ENCODE peak calls at places on chromosomes 4 and X, in eight cellular contexts. One of them, this sample, is unnamed.

GRCh38 chrX:132463411-132463810 is 25.4 kb downstream of the MBNL3 start:
- DNase-seq in breast epithelium: no peak
- DNase-seq in endothelial cell of umbilical vein: no peak
- DNase-seq in tibial nerve: no peak
- DNase-seq in esophagus muscularis mucosa: no peak
- DNase-seq in A549: no peak
- DNase-seq in transverse colon: no peak
- DNase-seq in IMR-90: peak; percentile 6
- DNase-seq in this sample: no peak

GRCh38 chrX:133414399-133415275 is 652 bp downstream of the GPC4 start:
- DNase-seq in A549: no peak
- DNase-seq in endothelial cell of umbilical vein: no peak
- DNase-seq in transverse colon: peak; percentile 12
- DNase-seq in IMR-90: no peak
- DNase-seq in tibial nerve: no peak
- DNase-seq in breast epithelium: no peak
- DNase-seq in esophagus muscularis mucosa: no peak
- DNase-seq in this sample: peak; percentile 67

GRCh38 chr4:57103051-57103450 is 7.1 kb downstream of the IGFBP7 start:
- DNase-seq in breast epithelium: no peak
- DNase-seq in transverse colon: no peak
- DNase-seq in A549: no peak
- DNase-seq in esophagus muscularis mucosa: no peak
- DNase-seq in endothelial cell of umbilical vein: peak; percentile 59
- DNase-seq in IMR-90: peak; percentile 35
- DNase-seq in tibial nerve: no peak
- DNase-seq in this sample: no peak

GRCh38 chrX:116379854-116380253 is 56.6 kb upstream of the SLC6A14 start:
- DNase-seq in esophagus muscularis mucosa: no peak
- DNase-seq in IMR-90: peak; percentile 6
- DNase-seq in A549: no peak
- DNase-seq in breast epithelium: peak; percentile 31
- DNase-seq in tibial nerve: peak; percentile 16
- DNase-seq in endothelial cell of umbilical vein: peak; percentile 0
- DNase-seq in transverse colon: no peak
- DNase-seq in this sample: no peak

GRCh38 chrX:134880866-134881265 is 109.9 kb upstream of the SMIM10 start:
- DNase-seq in tibial nerve: no peak
- DNase-seq in esophagus muscularis mucosa: no peak
- DNase-seq in A549: no peak
- DNase-seq in breast epithelium: no peak
- DNase-seq in endothelial cell of umbilical vein: no peak
- DNase-seq in IMR-90: peak; percentile 52
- DNase-seq in transverse colon: no peak
- DNase-seq in this sample: no peak

GRCh38 chr4:140926672-140927071 is 170.5 kb upstream of the TBC1D9 start:
- DNase-seq in tibial nerve: no peak
- DNase-seq in IMR-90: peak; percentile 45
- DNase-seq in breast epithelium: no peak
- DNase-seq in A549: no peak
- DNase-seq in endothelial cell of umbilical vein: no peak
- DNase-seq in esophagus muscularis mucosa: no peak
- DNase-seq in transverse colon: no peak
- DNase-seq in this sample: no peak

GRCh38 chr4:108466936-108467902 is 153.2 kb upstream of the RPL34 start:
- DNase-seq in IMR-90: peak; percentile 93
- DNase-seq in endothelial cell of umbilical vein: no peak
- DNase-seq in transverse colon: no peak
- DNase-seq in A549: no peak
- DNase-seq in tibial nerve: no peak
- DNase-seq in breast epithelium: no peak
- DNase-seq in esophagus muscularis mucosa: no peak
- DNase-seq in this sample: no peak

GRCh38 chrX:133776072-133776471 is 209.3 kb downstream of the GPC3 start:
- DNase-seq in A549: no peak
- DNase-seq in breast epithelium: no peak
- DNase-seq in transverse colon: peak; percentile 9
- DNase-seq in tibial nerve: no peak
- DNase-seq in endothelial cell of umbilical vein: peak; percentile 1
- DNase-seq in IMR-90: no peak
- DNase-seq in esophagus muscularis mucosa: no peak
- DNase-seq in this sample: no peak

GRCh38 chrX:137352101-137352660 is 213.7 kb upstream of the ZIC3 start:
- DNase-seq in endothelial cell of umbilical vein: no peak
- DNase-seq in esophagus muscularis mucosa: no peak
- DNase-seq in breast epithelium: no peak
- DNase-seq in IMR-90: no peak
- DNase-seq in A549: no peak
- DNase-seq in tibial nerve: no peak
- DNase-seq in transverse colon: no peak
- DNase-seq in this sample: no peak

GRCh38 chrX:107730298-107730655 is 45.3 kb downstream of the TSC22D3 start:
- DNase-seq in IMR-90: no peak
- DNase-seq in breast epithelium: no peak
- DNase-seq in transverse colon: no peak
- DNase-seq in endothelial cell of umbilical vein: no peak
- DNase-seq in A549: no peak
- DNase-seq in tibial nerve: no peak
- DNase-seq in esophagus muscularis mucosa: no peak
- DNase-seq in this sample: no peak

GRCh38 chr4:160981083-160981482 is 1182.7 kb downstream of the FSTL5 start:
- DNase-seq in breast epithelium: no peak
- DNase-seq in endothelial cell of umbilical vein: no peak
- DNase-seq in A549: no peak
- DNase-seq in transverse colon: no peak
- DNase-seq in tibial nerve: no peak
- DNase-seq in IMR-90: no peak
- DNase-seq in esophagus muscularis mucosa: no peak
- DNase-seq in this sample: no peak

GRCh38 chr4:160983035-160983434 is 1180.8 kb downstream of the FSTL5 start:
- DNase-seq in esophagus muscularis mucosa: no peak
- DNase-seq in transverse colon: no peak
- DNase-seq in IMR-90: no peak
- DNase-seq in tibial nerve: no peak
- DNase-seq in breast epithelium: no peak
- DNase-seq in endothelial cell of umbilical vein: no peak
- DNase-seq in A549: no peak
- DNase-seq in this sample: no peak

DNA sequence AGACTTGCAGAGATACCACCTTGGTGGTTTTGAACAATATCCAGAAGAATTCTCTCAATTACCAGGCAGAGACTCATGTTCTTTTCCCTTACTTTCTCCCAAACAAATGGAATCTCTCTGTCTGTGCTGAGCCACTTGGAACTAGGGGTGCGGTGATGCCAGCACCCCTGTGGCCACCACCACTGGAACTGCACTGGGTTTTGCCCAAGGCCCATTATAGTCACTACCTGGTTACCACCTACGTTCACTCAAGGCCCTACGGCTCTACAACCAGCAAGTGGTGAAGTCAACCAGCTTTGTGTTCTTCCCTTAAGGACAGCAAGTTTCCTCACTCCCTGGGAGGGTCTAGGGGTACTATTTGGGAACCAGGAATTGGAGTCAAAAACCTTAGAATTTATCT is 1183.7 kb downstream of the FSTL5 start:
- DNase-seq in breast epithelium: no peak
- DNase-seq in IMR-90: no peak
- DNase-seq in transverse colon: no peak
- DNase-seq in endothelial cell of umbilical vein: no peak
- DNase-seq in A549: no peak
- DNase-seq in tibial nerve: no peak
- DNase-seq in esophagus muscularis mucosa: no peak
- DNase-seq in this sample: no peak
- H3K9me3 ChIP-seq in breast epithelium: no peaks in the 10 kb centered on the region
- H3K9me3 ChIP-seq in IMR-90: peaks cover 13% of the 10 kb centered on the region
- H3K9me3 ChIP-seq in transverse colon: no peaks in the 10 kb centered on the region
- H3K9me3 ChIP-seq in endothelial cell of umbilical vein: peaks cover 2% of the 10 kb centered on the region
- H3K9me3 ChIP-seq in A549: no peaks in the 10 kb centered on the region
- H3K9me3 ChIP-seq in tibial nerve: no peaks in the 10 kb centered on the region
- H3K9me3 ChIP-seq in esophagus muscularis mucosa: no peaks in the 10 kb centered on the region
- H3K9me3 ChIP-seq in this sample: no peaks in the 10 kb centered on the region

DNA sequence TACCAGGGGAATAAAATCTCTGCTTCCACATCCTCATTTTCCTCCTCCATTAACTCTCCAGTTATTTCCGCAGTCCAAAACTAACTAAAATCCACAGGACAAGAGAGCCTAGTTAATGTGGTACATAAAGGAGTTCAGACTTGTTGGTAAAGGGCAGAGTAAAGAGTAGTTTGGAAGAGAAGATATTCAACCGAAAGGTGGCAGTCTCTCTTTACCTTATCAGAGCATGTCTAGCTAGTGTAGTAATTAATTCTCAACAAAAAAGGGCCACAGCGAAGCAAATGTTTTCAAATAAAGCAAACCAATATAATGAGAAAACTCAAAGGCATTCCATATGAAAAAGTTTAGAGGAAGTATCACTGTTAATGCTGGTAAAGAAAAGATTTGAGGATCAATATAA is 286.5 kb downstream of the GLUD2 start:
- DNase-seq in esophagus muscularis mucosa: no peak
- DNase-seq in A549: no peak
- DNase-seq in endothelial cell of umbilical vein: no peak
- DNase-seq in tibial nerve: no peak
- DNase-seq in IMR-90: no peak
- DNase-seq in transverse colon: no peak
- DNase-seq in breast epithelium: no peak
- DNase-seq in this sample: no peak
- TF ChIP-seq CTCF in esophagus muscularis mucosa: no peak
- TF ChIP-seq CTCF in A549: no peak
- TF ChIP-seq CTCF in endothelial cell of umbilical vein: no peak
- TF ChIP-seq CTCF in tibial nerve: no peak
- TF ChIP-seq CTCF in IMR-90: no peak
- TF ChIP-seq CTCF in transverse colon: no peak
- TF ChIP-seq CTCF in breast epithelium: no peak
- TF ChIP-seq CTCF in this sample: no peak

GRCh38 chr4:148441986-148442829 is at the start of gene NR3C2:
- DNase-seq in transverse colon: peak; percentile 99
- DNase-seq in A549: peak; percentile 97
- DNase-seq in IMR-90: peak; percentile 96
- DNase-seq in breast epithelium: peak; percentile 99
- DNase-seq in esophagus muscularis mucosa: peak; percentile 100
- DNase-seq in endothelial cell of umbilical vein: peak; percentile 99
- DNase-seq in tibial nerve: peak; percentile 99
- DNase-seq in this sample: peak; percentile 100
- TF ChIP-seq POLR2A in transverse colon: peak; percentile 100
- TF ChIP-seq POLR2A in A549: peak; percentile 39
- TF ChIP-seq POLR2A in IMR-90: peak; percentile 56
- TF ChIP-seq POLR2A in breast epithelium: peak; percentile 99
- TF ChIP-seq POLR2A in esophagus muscularis mucosa: peak; percentile 98
- TF ChIP-seq POLR2A in endothelial cell of umbilical vein: peak; percentile 98
- TF ChIP-seq POLR2A in tibial nerve: peak; percentile 99
- TF ChIP-seq POLR2A in this sample: peak; percentile 100

DNA sequence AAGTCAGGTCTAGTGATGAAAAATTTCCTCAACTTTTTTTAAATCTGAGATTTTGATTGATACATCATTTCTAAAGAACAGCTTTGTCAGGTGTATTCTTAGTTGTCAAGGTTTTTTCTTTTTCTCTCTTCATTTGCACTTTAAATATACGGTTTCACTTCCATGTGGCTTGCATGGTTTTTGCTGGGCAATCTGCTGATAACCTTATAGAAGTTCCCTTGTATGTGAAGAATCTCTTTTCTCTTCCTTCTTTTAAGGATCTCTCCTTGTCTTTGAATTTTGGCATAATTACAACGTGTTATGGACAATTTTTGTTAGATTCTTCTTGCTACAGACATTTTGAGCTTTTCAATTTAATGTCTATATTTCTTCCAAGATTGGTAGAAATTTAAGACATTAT is 76.4 kb downstream of the ZNF721 start:
- DNase-seq in endothelial cell of umbilical vein: no peak
- DNase-seq in esophagus muscularis mucosa: no peak
- DNase-seq in transverse colon: no peak
- DNase-seq in tibial nerve: no peak
- DNase-seq in IMR-90: no peak
- DNase-seq in breast epithelium: no peak
- DNase-seq in A549: no peak
- DNase-seq in this sample: no peak
- H3K9me3 ChIP-seq in endothelial cell of umbilical vein: peaks cover 10% of the 10 kb centered on the region
- H3K9me3 ChIP-seq in esophagus muscularis mucosa: peaks cover 98% of the 10 kb centered on the region
- H3K9me3 ChIP-seq in transverse colon: peaks cover 100% of the 10 kb centered on the region
- H3K9me3 ChIP-seq in tibial nerve: peaks cover 99% of the 10 kb centered on the region
- H3K9me3 ChIP-seq in IMR-90: peaks cover 65% of the 10 kb centered on the region
- H3K9me3 ChIP-seq in breast epithelium: peaks cover 87% of the 10 kb centered on the region
- H3K9me3 ChIP-seq in A549: peaks cover 81% of the 10 kb centered on the region
- H3K9me3 ChIP-seq in this sample: peaks cover 87% of the 10 kb centered on the region

This sample was measured in sigmoid colon.